ENCODE peak calls at places on chromosomes 12 and 14, in seven cellular contexts. G is heart right ventricle; O is lung; Y is fibroblast of the aortic adventitia; X is CD4-positive, alpha-beta T cell; T is progenitor cell of endocrine pancreas; C is epithelial cell of proximal tubule. Z is an unnamed sample.

GRCh38 chr14:34098045-34098984 is 147.4 kb upstream of the EGLN3 start:
- DNase-seq in G (peak; percentile 24), O (no peak), Y (peak; percentile 70), X (peak; percentile 3), T (no peak), C (no peak), Z (peak; percentile 57)

GRCh38 chr12:54378791-54379400 is 5.6 kb downstream of the ZNF385A start:
- DNase-seq in G (peak; percentile 73), O (no peak), Y (no peak), X (no peak), T (peak; percentile 51), C (no peak), Z (no peak)

GRCh38 chr14:88937706-88938105 is 113.3 kb downstream of the TTC8 start:
- DNase-seq in G (no peak), O (no peak), Y (no peak), X (no peak), T (no peak), C (no peak), Z (no peak)

GRCh38 chr12:131118366-131118765 is 164.7 kb downstream of the ADGRD1 start:
- DNase-seq in G (no peak), O (no peak), Y (no peak), X (no peak), T (no peak), C (no peak), Z (no peak)

GRCh38 chr14:98926151-98926550 is 345.8 kb downstream of the BCL11B start:
- DNase-seq in G (no peak), O (no peak), Y (no peak), X (peak; percentile 49), T (no peak), C (no peak), Z (no peak)

GRCh38 chr12:79439179-79439825 is 251.5 kb downstream of the PAWR start:
- DNase-seq in G (no peak), O (no peak), Y (no peak), X (no peak), T (no peak), C (no peak), Z (no peak)

GRCh38 chr12:101209319-101210302 is at the start of gene SLC5A8:
- DNase-seq in G (no peak), O (peak; percentile 34), Y (no peak), X (no peak), T (peak; percentile 11), C (no peak), Z (peak; percentile 26)

GRCh38 chr14:100592461-100592871 is 5.2 kb upstream of the BEGAIN start:
- DNase-seq in G (no peak), O (no peak), Y (no peak), X (no peak), T (no peak), C (no peak), Z (no peak)

GRCh38 chr12:118034429-118035193 is 18.1 kb downstream of the RFC5 start:
- DNase-seq in G (no peak), O (no peak), Y (peak; percentile 77), X (no peak), T (no peak), C (no peak), Z (peak; percentile 57)

GRCh38 chr12:96258451-96258933 is 64.3 kb downstream of the ELK3 start:
- DNase-seq in G (peak; percentile 89), O (no peak), Y (peak; percentile 91), X (no peak), T (no peak), C (no peak), Z (no peak)

GRCh38 chr14:22052795-22053194 is 379.2 kb upstream of the OR4E1 start:
- DNase-seq in G (no peak), O (no peak), Y (no peak), X (no peak), T (no peak), C (no peak), Z (peak; percentile 17)

GRCh38 chr14:69048456-69048855 is 69.4 kb upstream of the ACTN1 start:
- DNase-seq in G (no peak), O (no peak), Y (no peak), X (peak; percentile 7), T (no peak), C (no peak), Z (peak; percentile 32)

GRCh38 chr12:49959570-49960473 is 1.9 kb upstream of the AQP5 start:
- DNase-seq in G (no peak), O (peak; percentile 77), Y (peak; percentile 56), X (no peak), T (no peak), C (no peak), Z (no peak)

GRCh38 chr12:92147491-92147890 is 1.8 kb upstream of the BTG1 start:
- DNase-seq in G (no peak), O (no peak), Y (no peak), X (no peak), T (no peak), C (no peak), Z (no peak)

GRCh38 chr14:64232095-64232830 is 61.9 kb downstream of the ESR2 start:
- DNase-seq in G (no peak), O (no peak), Y (peak; percentile 77), X (no peak), T (no peak), C (peak; percentile 13), Z (no peak)

GRCh38 chr14:100722367-100722766 is 4.3 kb upstream of the DLK1 start:
- DNase-seq in G (no peak), O (no peak), Y (no peak), X (no peak), T (no peak), C (no peak), Z (no peak)

GRCh38 chr12:70255311-70255710 is 12.1 kb downstream of the CNOT2 start:
- DNase-seq in G (no peak), O (no peak), Y (peak; percentile 25), X (no peak), T (no peak), C (no peak), Z (no peak)

GRCh38 chr14:80213602-80214001 is 2.3 kb upstream of the DIO2 start:
- DNase-seq in G (no peak), O (no peak), Y (peak; percentile 81), X (no peak), T (no peak), C (peak; percentile 41), Z (peak; percentile 44)

GRCh38 chr12:66345212-66345611 is 42.9 kb downstream of the HELB start:
- DNase-seq in G (no peak), O (no peak), Y (no peak), X (no peak), T (no peak), C (no peak), Z (no peak)

GRCh38 chr12:57964421-57964820 is 23.1 kb downstream of the ATP23 start:
- DNase-seq in G (no peak), O (no peak), Y (no peak), X (no peak), T (no peak), C (no peak), Z (no peak)

GRCh38 chr14:89956294-89957009 is 725 bp downstream of the TDP1 start:
- DNase-seq in G (peak; percentile 38), O (peak; percentile 54), Y (peak; percentile 81), X (peak; percentile 56), T (peak; percentile 14), C (peak; percentile 68), Z (peak; percentile 91)

GRCh38 chr12:123043536-123044001 is 63.1 kb downstream of the ARL6IP4 start:
- DNase-seq in G (peak; percentile 82), O (peak; percentile 82), Y (peak; percentile 91), X (peak; percentile 44), T (peak; percentile 24), C (peak; percentile 41), Z (peak; percentile 55)
- TF ChIP-seq CTCF in G (peak; percentile 70), O (peak; percentile 47), Y (peak; percentile 82), X (peak; percentile 58), T (peak; percentile 62), C (peak; percentile 88), Z (peak; percentile 88)

GRCh38 chr12:11023387-11023786 is 967 bp upstream of the TAS2R19 start:
- DNase-seq in G (no peak), O (no peak), Y (no peak), X (no peak), T (no peak), C (no peak), Z (no peak)

GRCh38 chr12:11022520-11022919 is at the start of gene TAS2R19:
- DNase-seq in G (no peak), O (no peak), Y (no peak), X (no peak), T (no peak), C (no peak), Z (no peak)

GRCh38 chr12:11031307-11031706 is at the start of gene TAS2R31:
- DNase-seq in G (no peak), O (no peak), Y (no peak), X (no peak), T (no peak), C (no peak), Z (no peak)

GRCh38 chr12:11026118-11026517 is 3.7 kb upstream of the TAS2R19 start:
- DNase-seq in G (no peak), O (no peak), Y (no peak), X (no peak), T (no peak), C (no peak), Z (no peak)
- TF ChIP-seq CTCF in G (no peak), O (no peak), Y (no peak), X (no peak), T (no peak), C (peak; percentile 17), Z (peak; percentile 8)

GRCh38 chr12:56151672-56152131 is 685 bp upstream of the MYL6B start:
- DNase-seq in G (no peak), O (peak; percentile 63), Y (no peak), X (peak; percentile 56), T (no peak), C (no peak), Z (peak; percentile 26)
- TF ChIP-seq CTCF in G (peak; percentile 24), O (no peak), Y (peak; percentile 42), X (peak; percentile 73), T (peak; percentile 70), C (peak; percentile 59), Z (peak; percentile 59)

GRCh38 chr12:104827587-104827986 is 130.5 kb downstream of the SLC41A2 start:
- DNase-seq in G (no peak), O (no peak), Y (no peak), X (no peak), T (no peak), C (no peak), Z (no peak)
- TF ChIP-seq CTCF in G (peak; percentile 11), O (no peak), Y (peak; percentile 38), X (peak; percentile 15), T (no peak), C (peak; percentile 36), Z (peak; percentile 48)

Z was measured in foreskin keratinocyte.